ENCODE peak calls at places on chromosomes 1 and 21, in nine cellular contexts. One of them, this sample, is unnamed.

GRCh38 chr1:63877816-63878215 is 104.0 kb downstream of the ROR1 start:
- DNase-seq in HuH-7: no peak
- DNase-seq in KG1: no peak
- DNase-seq in prostate gland: no peak
- DNase-seq in right cardiac atrium: no peak
- DNase-seq in glutamatergic neuron: no peak
- DNase-seq in anterior cingulate cortex: no peak
- DNase-seq in central memory CD4-positive, alpha-beta T cell: no peak
- DNase-seq in stimulated activated CD8-positive, alpha-beta memory T cell treated with anti-CD3 and anti-CD28 coated beads, Interleukin-4, amount 100 ng/mL, for 4 hours: no peak
- DNase-seq in this sample: no peak

GRCh38 chr1:213051127-213051880 is at the start of gene RPS6KC1:
- DNase-seq in anterior cingulate cortex: peak
- DNase-seq in stimulated activated CD8-positive, alpha-beta memory T cell treated with anti-CD3 and anti-CD28 coated beads, Interleukin-4, amount 100 ng/mL, for 4 hours: peak
- DNase-seq in glutamatergic neuron: peak
- DNase-seq in central memory CD4-positive, alpha-beta T cell: peak
- DNase-seq in prostate gland: peak
- DNase-seq in HuH-7: peak
- DNase-seq in right cardiac atrium: peak
- DNase-seq in KG1: peak
- DNase-seq in this sample: peak

GRCh38 chr1:214549604-214550338 is 1.6 kb downstream of the PTPN14 start:
- DNase-seq in central memory CD4-positive, alpha-beta T cell: no peak
- DNase-seq in stimulated activated CD8-positive, alpha-beta memory T cell treated with anti-CD3 and anti-CD28 coated beads, Interleukin-4, amount 100 ng/mL, for 4 hours: no peak
- DNase-seq in HuH-7: peak
- DNase-seq in prostate gland: peak
- DNase-seq in KG1: no peak
- DNase-seq in anterior cingulate cortex: no peak
- DNase-seq in right cardiac atrium: no peak
- DNase-seq in glutamatergic neuron: no peak
- DNase-seq in this sample: no peak

GRCh38 chr1:55894521-55894920 is 679.4 kb upstream of the USP24 start:
- DNase-seq in central memory CD4-positive, alpha-beta T cell: no peak
- DNase-seq in KG1: no peak
- DNase-seq in HuH-7: no peak
- DNase-seq in stimulated activated CD8-positive, alpha-beta memory T cell treated with anti-CD3 and anti-CD28 coated beads, Interleukin-4, amount 100 ng/mL, for 4 hours: no peak
- DNase-seq in prostate gland: no peak
- DNase-seq in glutamatergic neuron: no peak
- DNase-seq in anterior cingulate cortex: no peak
- DNase-seq in right cardiac atrium: no peak
- DNase-seq in this sample: no peak

GRCh38 chr1:180966744-180967536 is 54.2 kb downstream of the KIAA1614 start:
- DNase-seq in KG1: no peak
- DNase-seq in HuH-7: no peak
- DNase-seq in right cardiac atrium: no peak
- DNase-seq in prostate gland: no peak
- DNase-seq in glutamatergic neuron: no peak
- DNase-seq in stimulated activated CD8-positive, alpha-beta memory T cell treated with anti-CD3 and anti-CD28 coated beads, Interleukin-4, amount 100 ng/mL, for 4 hours: no peak
- DNase-seq in central memory CD4-positive, alpha-beta T cell: no peak
- DNase-seq in anterior cingulate cortex: no peak
- DNase-seq in this sample: no peak

GRCh38 chr1:54953846-54954245 is 26.6 kb upstream of the TMEM61 start:
- DNase-seq in stimulated activated CD8-positive, alpha-beta memory T cell treated with anti-CD3 and anti-CD28 coated beads, Interleukin-4, amount 100 ng/mL, for 4 hours: no peak
- DNase-seq in prostate gland: no peak
- DNase-seq in anterior cingulate cortex: no peak
- DNase-seq in HuH-7: no peak
- DNase-seq in central memory CD4-positive, alpha-beta T cell: no peak
- DNase-seq in right cardiac atrium: no peak
- DNase-seq in glutamatergic neuron: no peak
- DNase-seq in KG1: no peak
- DNase-seq in this sample: no peak

GRCh38 chr1:229048896-229049295 is 222.0 kb upstream of the RAB4A start:
- DNase-seq in central memory CD4-positive, alpha-beta T cell: no peak
- DNase-seq in stimulated activated CD8-positive, alpha-beta memory T cell treated with anti-CD3 and anti-CD28 coated beads, Interleukin-4, amount 100 ng/mL, for 4 hours: no peak
- DNase-seq in glutamatergic neuron: no peak
- DNase-seq in KG1: no peak
- DNase-seq in right cardiac atrium: no peak
- DNase-seq in prostate gland: no peak
- DNase-seq in HuH-7: no peak
- DNase-seq in anterior cingulate cortex: no peak
- DNase-seq in this sample: no peak

GRCh38 chr21:32334980-32335471 is 36.4 kb downstream of the MRAP start:
- DNase-seq in glutamatergic neuron: peak
- DNase-seq in HuH-7: no peak
- DNase-seq in prostate gland: no peak
- DNase-seq in stimulated activated CD8-positive, alpha-beta memory T cell treated with anti-CD3 and anti-CD28 coated beads, Interleukin-4, amount 100 ng/mL, for 4 hours: no peak
- DNase-seq in central memory CD4-positive, alpha-beta T cell: no peak
- DNase-seq in anterior cingulate cortex: peak
- DNase-seq in KG1: no peak
- DNase-seq in right cardiac atrium: no peak
- DNase-seq in this sample: no peak

GRCh38 chr1:201403359-201403758 is 4.2 kb upstream of the LAD1 start:
- DNase-seq in KG1: no peak
- DNase-seq in right cardiac atrium: no peak
- DNase-seq in anterior cingulate cortex: no peak
- DNase-seq in HuH-7: no peak
- DNase-seq in central memory CD4-positive, alpha-beta T cell: no peak
- DNase-seq in glutamatergic neuron: no peak
- DNase-seq in prostate gland: no peak
- DNase-seq in stimulated activated CD8-positive, alpha-beta memory T cell treated with anti-CD3 and anti-CD28 coated beads, Interleukin-4, amount 100 ng/mL, for 4 hours: no peak
- DNase-seq in this sample: no peak

GRCh38 chr1:156510709-156511108 is 10.1 kb upstream of the MEF2D start:
- DNase-seq in KG1: no peak
- DNase-seq in HuH-7: no peak
- DNase-seq in prostate gland: peak
- DNase-seq in right cardiac atrium: peak
- DNase-seq in glutamatergic neuron: no peak
- DNase-seq in stimulated activated CD8-positive, alpha-beta memory T cell treated with anti-CD3 and anti-CD28 coated beads, Interleukin-4, amount 100 ng/mL, for 4 hours: no peak
- DNase-seq in central memory CD4-positive, alpha-beta T cell: no peak
- DNase-seq in anterior cingulate cortex: peak
- DNase-seq in this sample: no peak

GRCh38 chr21:33063365-33063883 is 6.5 kb upstream of the OLIG1 start:
- DNase-seq in glutamatergic neuron: no peak
- DNase-seq in anterior cingulate cortex: no peak
- DNase-seq in central memory CD4-positive, alpha-beta T cell: no peak
- DNase-seq in KG1: no peak
- DNase-seq in right cardiac atrium: no peak
- DNase-seq in stimulated activated CD8-positive, alpha-beta memory T cell treated with anti-CD3 and anti-CD28 coated beads, Interleukin-4, amount 100 ng/mL, for 4 hours: no peak
- DNase-seq in prostate gland: no peak
- DNase-seq in HuH-7: no peak
- DNase-seq in this sample: no peak

GRCh38 chr1:11858968-11859871 is 475 bp upstream of the NPPB start:
- DNase-seq in central memory CD4-positive, alpha-beta T cell: peak
- DNase-seq in anterior cingulate cortex: no peak
- DNase-seq in HuH-7: peak
- DNase-seq in stimulated activated CD8-positive, alpha-beta memory T cell treated with anti-CD3 and anti-CD28 coated beads, Interleukin-4, amount 100 ng/mL, for 4 hours: peak
- DNase-seq in glutamatergic neuron: no peak
- DNase-seq in prostate gland: no peak
- DNase-seq in KG1: peak
- DNase-seq in right cardiac atrium: peak
- DNase-seq in this sample: peak